ENCODE peak calls at places on chromosome 13, in four cellular contexts. D is PC-3, V is breast epithelium, G is heart right ventricle. Q is an unnamed sample. For H3K36me3, the result is how much of the 10 kb centered on the place peaks cover.

GRCh38 chr13:100301418-100301817 is 212.5 kb downstream of the PCCA start:
- DNase-seq in D (no peak), V (no peak), G (no peak), Q (no peak)

GRCh38 chr13:79309690-79310089 is 96.4 kb downstream of the RBM26 start:
- DNase-seq in D (no peak), G (no peak), V (no peak), Q (no peak)

GRCh38 chr13:79398915-79399314 is 7.1 kb downstream of the RBM26 start:
- DNase-seq in D (peak), G (no peak), V (no peak), Q (peak)

GRCh38 chr13:24052547-24052981 is 108.0 kb upstream of the SPATA13 start:
- DNase-seq in D (no peak), V (no peak), G (no peak), Q (no peak)

GRCh38 chr13:80462037-80462436 is 121.1 kb upstream of the SPRY2 start:
- DNase-seq in V (no peak), D (no peak), G (no peak), Q (no peak)

GRCh38 chr13:114087430-114087829 is 45.0 kb downstream of the RASA3 start:
- DNase-seq in G (no peak), D (no peak), V (no peak), Q (no peak)

GRCh38 chr13:79404361-79404760 is 1.7 kb downstream of the RBM26 start:
- DNase-seq in D (no peak), G (no peak), V (no peak), Q (no peak)

GRCh38 chr13:100707818-100708740 is 33.5 kb upstream of the TMTC4 start:
- DNase-seq in V (no peak), G (no peak), D (peak), Q (peak)

GRCh38 chr13:52906122-52906903 is 57.9 kb upstream of the PCDH8 start:
- DNase-seq in V (no peak), G (no peak), D (no peak), Q (no peak)

GRCh38 chr13:24629320-24629719 is 50.9 kb upstream of the ATP12A start:
- DNase-seq in D (no peak), G (no peak), V (no peak), Q (no peak)

GRCh38 chr13:22161871-22162270 is 491.0 kb downstream of the FGF9 start:
- DNase-seq in G (no peak), V (no peak), D (no peak), Q (no peak)

GRCh38 chr13:107450931-107451330 is 764.4 kb downstream of the LIG4 start:
- DNase-seq in G (no peak), V (no peak), D (peak), Q (no peak)

GRCh38 chr13:28540612-28541011 is 45.7 kb upstream of the FLT1 start:
- DNase-seq in D (peak), V (no peak), G (no peak), Q (peak)

GRCh38 chr13:68378294-68378693 is 1148.2 kb upstream of the PCDH9 start:
- DNase-seq in G (no peak), D (no peak), V (no peak), Q (no peak)

DNA sequence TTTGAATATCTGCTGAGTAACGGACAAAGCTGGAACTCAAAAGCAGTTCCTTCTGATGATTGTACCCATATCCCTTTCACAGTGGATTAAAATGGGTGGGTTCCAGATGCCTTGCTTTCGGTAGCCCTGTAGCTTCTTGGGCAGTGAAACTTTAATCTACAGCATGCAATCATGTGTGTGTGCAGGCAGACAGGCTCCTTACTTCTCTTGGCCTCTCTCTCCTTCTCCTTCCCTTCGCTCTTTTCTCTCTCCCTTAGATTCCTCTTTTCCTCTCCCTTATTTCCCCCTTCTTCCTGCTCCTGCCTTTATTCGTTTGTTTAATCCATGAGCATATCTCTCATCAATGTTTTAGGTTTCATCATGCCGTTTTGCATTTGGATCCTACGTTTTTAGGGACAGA is 8.1 kb downstream of the DGKH start:
- DNase-seq in G (no peak), V (no peak), D (no peak), Q (no peak)
- H3K4me3 ChIP-seq in G (no peak), V (no peak), D (no peak), Q (no peak)

GRCh38 chr13:27449936-27450828 is at the start of gene MTIF3:
- DNase-seq in G (peak), D (peak), V (peak), Q (peak)
- TF ChIP-seq CTCF in G (no peak), D (no peak), V (no peak), Q (no peak)

GRCh38 chr13:33110386-33110712 is 94.1 kb downstream of the KL start:
- DNase-seq in D (no peak), G (no peak), V (no peak), Q (no peak)

GRCh38 chr13:33109319-33109718 is 93.1 kb downstream of the KL start:
- DNase-seq in V (no peak), D (no peak), G (no peak), Q (no peak)

GRCh38 chr13:33109801-33110200 is 93.6 kb downstream of the KL start:
- DNase-seq in V (no peak), D (no peak), G (no peak), Q (no peak)

GRCh38 chr13:33111414-33112110 is 95.3 kb downstream of the KL start:
- DNase-seq in V (peak), G (no peak), D (no peak), Q (no peak)

GRCh38 chr13:33110713-33111413 is 94.6 kb downstream of the KL start:
- DNase-seq in V (peak), G (peak), D (no peak), Q (no peak)
- H3K36me3 ChIP-seq in V (under half), G (under half), D (under half), Q (under half)

GRCh38 chr13:83499286-83499685 is 383.0 kb downstream of the SLITRK1 start:
- DNase-seq in G (no peak), D (peak), V (no peak), Q (peak)

GRCh38 chr13:83508905-83509304 is 373.4 kb downstream of the SLITRK1 start:
- DNase-seq in D (no peak), V (no peak), G (no peak), Q (no peak)

GRCh38 chr13:83498045-83498444 is 384.2 kb downstream of the SLITRK1 start:
- DNase-seq in G (no peak), D (peak), V (no peak), Q (peak)

GRCh38 chr13:83498486-83499190 is 383.6 kb downstream of the SLITRK1 start:
- DNase-seq in G (no peak), D (peak), V (no peak), Q (peak)

DNA sequence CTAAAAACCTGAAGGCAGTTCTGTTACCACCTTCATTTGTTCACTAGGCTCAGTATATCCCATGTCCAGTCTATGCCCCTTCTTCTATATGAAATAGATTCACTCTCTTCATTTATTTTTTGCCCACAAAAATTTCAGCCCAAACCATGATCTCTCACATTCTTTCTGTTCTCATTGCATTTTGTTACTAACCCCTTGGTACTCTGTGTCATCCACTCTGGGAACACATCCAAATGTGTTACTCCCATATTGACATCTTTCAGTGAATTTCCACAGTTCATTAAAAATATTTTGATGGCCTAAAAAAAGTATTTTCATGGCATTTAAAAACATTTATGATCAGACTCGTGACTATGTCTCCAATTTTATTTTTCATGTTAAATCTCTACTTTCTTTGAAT is 378.9 kb downstream of the SLITRK1 start:
- DNase-seq in D (peak), V (no peak), G (no peak), Q (peak)
- H3K4me3 ChIP-seq in D (no peak), V (no peak), G (no peak), Q (no peak)

DNA sequence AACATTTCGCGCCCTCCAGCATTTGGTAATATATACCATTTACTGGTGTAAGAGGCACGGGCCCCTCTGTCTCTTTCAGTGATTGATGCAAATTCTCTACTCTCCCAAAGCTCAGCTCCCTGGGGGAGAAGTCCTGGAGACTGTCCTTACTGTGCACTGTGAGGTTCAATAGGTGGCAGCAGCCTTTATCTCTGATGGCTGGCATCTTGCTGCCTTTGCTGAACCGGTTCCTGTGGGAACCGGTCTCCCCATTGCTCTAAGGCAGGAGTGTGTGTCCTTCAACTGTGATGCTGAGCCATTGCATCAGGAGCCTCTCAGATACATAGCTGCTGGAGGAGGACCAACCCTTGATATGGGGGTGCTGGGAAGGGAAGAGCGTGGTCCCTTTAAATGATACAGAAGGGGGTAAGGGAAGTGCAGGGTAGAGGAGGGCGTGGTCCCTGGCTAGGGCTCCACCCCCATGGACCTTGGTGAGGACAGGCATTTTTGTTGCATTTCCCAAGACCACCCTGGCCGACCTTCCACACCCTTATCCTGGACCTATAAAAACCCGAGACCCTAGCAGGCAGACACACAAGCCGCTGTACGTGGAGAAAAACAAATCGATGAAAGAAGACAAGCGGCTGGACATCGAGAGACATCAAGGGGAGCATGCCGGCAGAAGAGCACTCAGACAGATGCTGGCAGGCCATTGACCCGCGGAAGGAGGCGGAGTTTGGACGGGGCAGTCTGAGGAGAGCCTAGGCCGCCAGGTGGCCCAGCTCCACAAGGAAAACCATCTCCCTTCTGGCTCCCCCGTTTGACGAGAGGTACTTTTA is 41.1 kb upstream of the GTF3A start:
- DNase-seq in G (no peak), V (no peak), D (no peak), Q (no peak)
- TF ChIP-seq CTCF in G (no peak), V (no peak), D (no peak), Q (no peak)

GRCh38 chr13:48070942-48071341 is 24.0 kb downstream of the MED4 start:
- DNase-seq in D (no peak), G (no peak), V (no peak), Q (no peak)
- H3K36me3 ChIP-seq in D (half or more), G (under half), V (under half), Q (under half)

GRCh38 chr13:86737334-86737932 is 933.7 kb upstream of the SLITRK5 start:
- DNase-seq in G (no peak), V (no peak), D (no peak), Q (no peak)
- H3K4me3 ChIP-seq in G (no peak), V (no peak), D (no peak), Q (no peak)

GRCh38 chr13:77696006-77696862 is 1.3 kb upstream of the SLAIN1 start:
- DNase-seq in V (no peak), G (no peak), D (peak), Q (no peak)

GRCh38 chr13:77699059-77699680 is 1.7 kb downstream of the SLAIN1 start:
- DNase-seq in G (no peak), V (no peak), D (no peak), Q (no peak)

GRCh38 chr13:77697208-77698103 is at the start of gene SLAIN1:
- DNase-seq in V (peak), G (peak), D (peak), Q (no peak)

GRCh38 chr13:77696863-77697207 is 652 bp upstream of the SLAIN1 start:
- DNase-seq in D (no peak), V (no peak), G (no peak), Q (no peak)

DNA sequence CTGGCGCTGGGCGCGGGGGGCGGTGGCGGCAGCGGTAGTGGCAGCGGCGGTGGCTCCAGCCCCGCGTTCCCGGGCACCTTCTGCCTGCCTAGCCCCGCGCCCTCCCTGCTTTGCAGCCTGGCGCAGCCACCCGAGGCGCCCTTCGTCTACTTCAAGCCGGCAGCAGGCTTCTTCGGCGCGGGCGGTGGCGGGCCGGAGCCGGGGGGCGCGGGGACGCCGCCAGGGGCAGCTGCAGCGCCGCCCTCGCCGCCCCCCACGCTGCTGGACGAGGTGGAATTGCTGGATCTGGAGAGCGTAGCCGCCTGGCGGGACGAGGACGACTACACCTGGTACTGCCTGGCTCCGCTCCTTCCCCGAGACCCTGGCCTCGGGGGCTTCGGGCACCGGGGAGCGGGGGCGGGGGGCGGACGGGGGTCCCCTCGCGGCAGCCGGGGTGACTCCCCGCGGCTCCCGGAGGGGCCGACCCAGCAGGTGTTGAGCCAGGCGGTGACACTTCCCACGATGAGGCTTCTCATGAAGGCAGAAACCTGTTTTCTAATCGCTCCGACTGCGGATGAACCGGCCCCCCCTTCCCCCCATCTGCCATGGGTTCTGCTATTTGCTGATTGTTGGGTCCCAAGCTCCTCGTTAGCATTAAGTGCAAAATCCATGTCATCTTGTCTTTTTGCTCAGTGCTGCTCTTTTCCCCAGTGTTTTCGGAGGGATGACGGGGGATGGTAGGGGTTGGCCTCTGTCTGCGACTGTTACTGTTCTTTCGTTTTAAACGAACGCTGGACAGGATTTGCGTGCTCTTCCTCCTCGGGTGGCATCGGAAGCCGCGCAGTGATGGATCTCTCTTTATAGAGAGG is 948 bp downstream of the SLAIN1 start:
- DNase-seq in D (peak), V (no peak), G (peak), Q (no peak)
- TF ChIP-seq CTCF in D (no peak), V (no peak), G (peak), Q (no peak)

GRCh38 chr13:98453254-98453843 is 123.6 kb downstream of the STK24 start:
- DNase-seq in V (no peak), D (no peak), G (no peak), Q (no peak)

GRCh38 chr13:98452851-98453250 is 124.1 kb downstream of the STK24 start:
- DNase-seq in D (no peak), G (no peak), V (no peak), Q (no peak)

GRCh38 chr13:98456423-98456845 is 120.5 kb downstream of the STK24 start:
- DNase-seq in V (no peak), G (no peak), D (no peak), Q (no peak)

GRCh38 chr13:98457053-98457452 is 119.9 kb downstream of the STK24 start:
- DNase-seq in G (no peak), D (no peak), V (no peak), Q (no peak)

DNA sequence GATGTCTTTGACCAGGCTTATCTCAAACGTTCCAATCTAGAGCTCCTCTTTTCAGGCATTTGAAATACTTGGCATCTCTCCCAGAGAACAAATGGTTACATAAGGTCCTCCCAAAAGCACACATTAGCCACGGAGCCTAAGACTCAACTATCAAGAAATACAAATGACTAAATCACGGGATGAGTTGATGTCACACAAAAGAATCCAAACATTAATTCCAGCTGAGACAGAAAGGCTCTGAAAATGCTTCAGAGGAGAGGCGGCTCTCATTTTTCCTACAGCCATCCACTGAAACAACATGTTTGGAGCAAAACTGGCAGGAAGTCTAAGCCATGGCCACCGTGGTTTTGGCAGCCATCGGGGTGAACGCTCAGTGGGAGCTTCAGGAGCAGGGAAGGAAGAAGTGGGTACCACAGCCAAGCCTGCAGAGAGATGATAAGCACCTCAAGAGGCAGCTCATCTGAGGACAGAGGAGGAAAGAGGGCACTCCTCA is 122.5 kb downstream of the STK24 start:
- DNase-seq in G (no peak), D (peak), V (no peak), Q (peak)
- H3K36me3 ChIP-seq in G (under half), D (under half), V (under half), Q (under half)

Q was measured in bronchial epithelial cell.